ENCODE peak calls at places on chromosomes 1 and 21, in eight cellular contexts. One of them, this sample, is unnamed.
A peak's percentile ranks its signal among the peaks of the same experiment; 100 is the strongest.

GRCh38 chr1:104718752-104719151 is 969.1 kb downstream of the AMY1C start:
- DNase-seq in kidney epithelial cell: no peak
- DNase-seq in colonic mucosa: no peak
- DNase-seq in GM23338: no peak
- DNase-seq in cardiac fibroblast: no peak
- DNase-seq in hepatocyte: no peak
- DNase-seq in AG04450: no peak
- DNase-seq in choroid plexus epithelial cell: no peak
- DNase-seq in this sample: no peak

GRCh38 chr1:35603468-35603867 is 30.4 kb downstream of the TFAP2E start:
- DNase-seq in kidney epithelial cell: no peak
- DNase-seq in colonic mucosa: no peak
- DNase-seq in GM23338: no peak
- DNase-seq in cardiac fibroblast: no peak
- DNase-seq in hepatocyte: no peak
- DNase-seq in AG04450: no peak
- DNase-seq in choroid plexus epithelial cell: peak; percentile 13
- DNase-seq in this sample: no peak

GRCh38 chr1:18926315-18927081 is 24.1 kb upstream of the ALDH4A1 start:
- DNase-seq in kidney epithelial cell: peak; percentile 94
- DNase-seq in colonic mucosa: peak; percentile 57
- DNase-seq in GM23338: no peak
- DNase-seq in cardiac fibroblast: peak; percentile 98
- DNase-seq in hepatocyte: peak; percentile 74
- DNase-seq in AG04450: peak; percentile 71
- DNase-seq in choroid plexus epithelial cell: peak; percentile 79
- DNase-seq in this sample: no peak

GRCh38 chr1:161052899-161053298 is 7.1 kb upstream of the USF1 start:
- DNase-seq in kidney epithelial cell: no peak
- DNase-seq in colonic mucosa: no peak
- DNase-seq in GM23338: no peak
- DNase-seq in cardiac fibroblast: no peak
- DNase-seq in hepatocyte: no peak
- DNase-seq in AG04450: no peak
- DNase-seq in choroid plexus epithelial cell: peak; percentile 15
- DNase-seq in this sample: no peak

GRCh38 chr1:43366179-43366578 is 1.6 kb downstream of the ELOVL1 start:
- DNase-seq in kidney epithelial cell: no peak
- DNase-seq in colonic mucosa: peak; percentile 94
- DNase-seq in GM23338: peak; percentile 67
- DNase-seq in cardiac fibroblast: no peak
- DNase-seq in hepatocyte: peak; percentile 84
- DNase-seq in AG04450: no peak
- DNase-seq in choroid plexus epithelial cell: no peak
- DNase-seq in this sample: peak; percentile 80

GRCh38 chr1:11498956-11499824 is 20.2 kb downstream of the DISP3 start:
- DNase-seq in kidney epithelial cell: no peak
- DNase-seq in colonic mucosa: no peak
- DNase-seq in GM23338: peak; percentile 71
- DNase-seq in cardiac fibroblast: no peak
- DNase-seq in hepatocyte: no peak
- DNase-seq in AG04450: no peak
- DNase-seq in choroid plexus epithelial cell: no peak
- DNase-seq in this sample: no peak

GRCh38 chr1:213675043-213675442 is 312.7 kb upstream of the PROX1 start:
- DNase-seq in kidney epithelial cell: no peak
- DNase-seq in colonic mucosa: no peak
- DNase-seq in GM23338: no peak
- DNase-seq in cardiac fibroblast: no peak
- DNase-seq in hepatocyte: peak; percentile 21
- DNase-seq in AG04450: no peak
- DNase-seq in choroid plexus epithelial cell: no peak
- DNase-seq in this sample: no peak

GRCh38 chr1:172478485-172478884 is 34.6 kb upstream of the PIGC start:
- DNase-seq in kidney epithelial cell: no peak
- DNase-seq in colonic mucosa: no peak
- DNase-seq in GM23338: no peak
- DNase-seq in cardiac fibroblast: no peak
- DNase-seq in hepatocyte: no peak
- DNase-seq in AG04450: no peak
- DNase-seq in choroid plexus epithelial cell: no peak
- DNase-seq in this sample: no peak

GRCh38 chr1:98048234-98048633 is 127.4 kb upstream of the DPYD start:
- DNase-seq in kidney epithelial cell: no peak
- DNase-seq in colonic mucosa: peak; percentile 69
- DNase-seq in GM23338: peak; percentile 90
- DNase-seq in cardiac fibroblast: peak; percentile 90
- DNase-seq in hepatocyte: peak; percentile 89
- DNase-seq in AG04450: peak; percentile 85
- DNase-seq in choroid plexus epithelial cell: peak; percentile 94
- DNase-seq in this sample: peak; percentile 96

GRCh38 chr1:27234054-27234882 is at the start of gene WDTC1:
- DNase-seq in kidney epithelial cell: peak; percentile 82
- DNase-seq in colonic mucosa: peak; percentile 97
- DNase-seq in GM23338: peak; percentile 98
- DNase-seq in cardiac fibroblast: peak; percentile 97
- DNase-seq in hepatocyte: peak; percentile 99
- DNase-seq in AG04450: peak; percentile 92
- DNase-seq in choroid plexus epithelial cell: peak; percentile 98
- DNase-seq in this sample: peak; percentile 98
- TF ChIP-seq CTCF in kidney epithelial cell: no peak
- TF ChIP-seq CTCF in colonic mucosa: no peak
- TF ChIP-seq CTCF in GM23338: no peak
- TF ChIP-seq CTCF in cardiac fibroblast: no peak
- TF ChIP-seq CTCF in hepatocyte: no peak
- TF ChIP-seq CTCF in AG04450: no peak
- TF ChIP-seq CTCF in choroid plexus epithelial cell: no peak
- TF ChIP-seq CTCF in this sample: no peak

DNA sequence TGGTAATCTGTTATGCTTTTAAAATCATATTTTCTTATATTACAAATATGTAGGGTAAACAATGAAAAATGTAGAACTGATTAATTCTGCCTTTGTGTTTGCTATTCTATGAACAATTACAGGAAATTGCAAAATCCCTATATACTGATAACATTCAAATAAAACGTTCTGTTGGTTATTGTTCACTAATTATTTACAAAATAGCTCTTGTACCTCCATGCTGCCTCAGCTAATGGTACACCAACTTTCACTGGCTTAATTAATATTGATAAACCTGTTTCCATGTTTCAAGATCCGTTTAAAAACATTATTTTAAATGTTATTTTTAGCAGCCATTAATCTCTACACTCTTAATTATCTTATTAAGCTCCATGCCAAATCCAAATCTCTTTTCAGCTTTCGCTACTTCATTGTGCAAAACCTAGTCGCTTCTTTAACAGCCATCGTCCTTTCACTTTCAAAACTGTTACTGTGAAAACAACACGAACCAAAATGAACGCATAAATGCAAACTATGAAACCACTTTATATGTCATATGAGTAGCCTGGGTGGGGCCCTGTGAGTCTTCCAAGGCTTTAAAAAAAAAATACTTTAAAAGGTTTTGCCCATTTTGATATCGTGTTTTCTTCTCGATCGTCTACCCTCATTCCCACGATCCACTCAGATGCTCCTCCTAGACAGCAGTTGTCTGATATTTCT is 807.0 kb downstream of the USP25 start:
- DNase-seq in kidney epithelial cell: no peak
- DNase-seq in colonic mucosa: no peak
- DNase-seq in GM23338: no peak
- DNase-seq in cardiac fibroblast: peak; percentile 68
- DNase-seq in hepatocyte: no peak
- DNase-seq in AG04450: no peak
- DNase-seq in choroid plexus epithelial cell: peak; percentile 49
- DNase-seq in this sample: no peak
- H3K4me3 ChIP-seq in kidney epithelial cell: no peak overlapping the region
- H3K4me3 ChIP-seq in colonic mucosa: no peak overlapping the region
- H3K4me3 ChIP-seq in GM23338: no peak overlapping the region
- H3K4me3 ChIP-seq in cardiac fibroblast: peak overlapping the region; percentile 35
- H3K4me3 ChIP-seq in hepatocyte: no peak overlapping the region
- H3K4me3 ChIP-seq in AG04450: peak overlapping the region; percentile 64
- H3K4me3 ChIP-seq in choroid plexus epithelial cell: peak overlapping the region; percentile 36
- H3K4me3 ChIP-seq in this sample: no peak overlapping the region

GRCh38 chr1:63935553-63935952 is 161.7 kb downstream of the ROR1 start:
- DNase-seq in kidney epithelial cell: no peak
- DNase-seq in colonic mucosa: no peak
- DNase-seq in GM23338: no peak
- DNase-seq in cardiac fibroblast: no peak
- DNase-seq in hepatocyte: no peak
- DNase-seq in AG04450: no peak
- DNase-seq in choroid plexus epithelial cell: no peak
- DNase-seq in this sample: no peak

GRCh38 chr1:63937623-63938022 is 163.8 kb downstream of the ROR1 start:
- DNase-seq in kidney epithelial cell: no peak
- DNase-seq in colonic mucosa: no peak
- DNase-seq in GM23338: no peak
- DNase-seq in cardiac fibroblast: no peak
- DNase-seq in hepatocyte: no peak
- DNase-seq in AG04450: no peak
- DNase-seq in choroid plexus epithelial cell: no peak
- DNase-seq in this sample: no peak

GRCh38 chr1:63931468-63931867 is 157.7 kb downstream of the ROR1 start:
- DNase-seq in kidney epithelial cell: no peak
- DNase-seq in colonic mucosa: no peak
- DNase-seq in GM23338: no peak
- DNase-seq in cardiac fibroblast: peak; percentile 73
- DNase-seq in hepatocyte: no peak
- DNase-seq in AG04450: no peak
- DNase-seq in choroid plexus epithelial cell: peak; percentile 56
- DNase-seq in this sample: no peak

GRCh38 chr1:63936276-63936675 is 162.5 kb downstream of the ROR1 start:
- DNase-seq in kidney epithelial cell: no peak
- DNase-seq in colonic mucosa: no peak
- DNase-seq in GM23338: no peak
- DNase-seq in cardiac fibroblast: no peak
- DNase-seq in hepatocyte: no peak
- DNase-seq in AG04450: no peak
- DNase-seq in choroid plexus epithelial cell: no peak
- DNase-seq in this sample: no peak

DNA sequence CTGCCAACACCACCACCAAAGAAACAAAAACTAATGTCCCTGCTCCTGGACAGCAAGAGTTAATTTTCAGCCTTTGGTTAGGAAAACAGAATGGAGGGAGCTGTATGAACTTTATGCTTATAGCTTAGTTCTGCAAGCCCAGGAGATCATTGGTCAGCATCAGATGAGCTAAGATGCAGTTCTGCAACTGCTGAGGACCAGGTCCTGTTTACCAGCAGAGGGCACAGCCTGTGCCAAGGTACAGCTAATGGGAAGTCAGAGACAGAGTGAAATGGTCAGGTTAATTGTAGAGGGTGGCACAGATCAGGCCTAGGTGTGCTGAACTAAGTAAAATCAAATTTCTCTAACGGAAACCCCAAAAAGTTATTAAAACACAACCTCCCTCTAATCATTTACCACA is 161.3 kb downstream of the ROR1 start:
- DNase-seq in kidney epithelial cell: no peak
- DNase-seq in colonic mucosa: no peak
- DNase-seq in GM23338: no peak
- DNase-seq in cardiac fibroblast: peak; percentile 29
- DNase-seq in hepatocyte: peak; percentile 22
- DNase-seq in AG04450: no peak
- DNase-seq in choroid plexus epithelial cell: peak; percentile 38
- DNase-seq in this sample: no peak
- TF ChIP-seq CTCF in kidney epithelial cell: peak; percentile 66
- TF ChIP-seq CTCF in colonic mucosa: no peak
- TF ChIP-seq CTCF in GM23338: peak; percentile 41
- TF ChIP-seq CTCF in cardiac fibroblast: peak; percentile 35
- TF ChIP-seq CTCF in hepatocyte: peak; percentile 25
- TF ChIP-seq CTCF in AG04450: peak; percentile 19
- TF ChIP-seq CTCF in choroid plexus epithelial cell: peak; percentile 52
- TF ChIP-seq CTCF in this sample: peak; percentile 48

GRCh38 chr1:59172693-59173092 is 124.2 kb upstream of the FGGY start:
- DNase-seq in kidney epithelial cell: no peak
- DNase-seq in colonic mucosa: no peak
- DNase-seq in GM23338: no peak
- DNase-seq in cardiac fibroblast: no peak
- DNase-seq in hepatocyte: no peak
- DNase-seq in AG04450: no peak
- DNase-seq in choroid plexus epithelial cell: no peak
- DNase-seq in this sample: no peak
- H3K4me3 ChIP-seq in kidney epithelial cell: no peak overlapping the region
- H3K4me3 ChIP-seq in colonic mucosa: no peak overlapping the region
- H3K4me3 ChIP-seq in GM23338: no peak overlapping the region
- H3K4me3 ChIP-seq in cardiac fibroblast: no peak overlapping the region
- H3K4me3 ChIP-seq in hepatocyte: no peak overlapping the region
- H3K4me3 ChIP-seq in AG04450: no peak overlapping the region
- H3K4me3 ChIP-seq in choroid plexus epithelial cell: no peak overlapping the region
- H3K4me3 ChIP-seq in this sample: no peak overlapping the region

DNA sequence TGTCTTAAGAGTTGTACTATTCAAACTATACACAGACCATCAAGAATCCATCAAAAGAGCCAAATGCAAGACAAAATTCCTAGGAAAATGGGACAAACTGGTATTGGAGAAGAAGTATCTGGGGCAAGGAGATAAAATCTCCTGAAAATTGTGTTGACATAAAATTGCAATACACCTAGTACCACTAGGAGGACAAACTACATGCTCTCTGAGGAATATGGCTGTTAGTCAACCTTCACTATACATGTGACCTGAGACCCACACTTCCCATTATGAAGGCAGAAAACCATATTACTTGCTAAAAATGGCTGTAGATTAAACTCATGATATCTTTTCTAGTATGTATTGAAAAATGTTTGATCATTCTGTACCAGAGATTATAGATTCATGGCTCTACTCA is 30.0 kb downstream of the IRF2BP2 start:
- DNase-seq in kidney epithelial cell: no peak
- DNase-seq in colonic mucosa: no peak
- DNase-seq in GM23338: no peak
- DNase-seq in cardiac fibroblast: peak; percentile 33
- DNase-seq in hepatocyte: no peak
- DNase-seq in AG04450: no peak
- DNase-seq in choroid plexus epithelial cell: peak; percentile 54
- DNase-seq in this sample: no peak
- TF ChIP-seq CTCF in kidney epithelial cell: peak; percentile 25
- TF ChIP-seq CTCF in colonic mucosa: no peak
- TF ChIP-seq CTCF in GM23338: no peak
- TF ChIP-seq CTCF in cardiac fibroblast: peak; percentile 42
- TF ChIP-seq CTCF in hepatocyte: peak; percentile 6
- TF ChIP-seq CTCF in AG04450: peak; percentile 25
- TF ChIP-seq CTCF in choroid plexus epithelial cell: peak; percentile 45
- TF ChIP-seq CTCF in this sample: peak; percentile 63

GRCh38 chr21:42389449-42389835 is 6.4 kb downstream of the TMPRSS3 start:
- DNase-seq in kidney epithelial cell: no peak
- DNase-seq in colonic mucosa: peak; percentile 66
- DNase-seq in GM23338: peak; percentile 41
- DNase-seq in cardiac fibroblast: no peak
- DNase-seq in hepatocyte: peak; percentile 64
- DNase-seq in AG04450: no peak
- DNase-seq in choroid plexus epithelial cell: no peak
- DNase-seq in this sample: no peak
- H3K4me3 ChIP-seq in kidney epithelial cell: no peak overlapping the region
- H3K4me3 ChIP-seq in colonic mucosa: no peak overlapping the region
- H3K4me3 ChIP-seq in GM23338: no peak overlapping the region
- H3K4me3 ChIP-seq in cardiac fibroblast: no peak overlapping the region
- H3K4me3 ChIP-seq in hepatocyte: no peak overlapping the region
- H3K4me3 ChIP-seq in AG04450: no peak overlapping the region
- H3K4me3 ChIP-seq in choroid plexus epithelial cell: no peak overlapping the region
- H3K4me3 ChIP-seq in this sample: no peak overlapping the region

DNA sequence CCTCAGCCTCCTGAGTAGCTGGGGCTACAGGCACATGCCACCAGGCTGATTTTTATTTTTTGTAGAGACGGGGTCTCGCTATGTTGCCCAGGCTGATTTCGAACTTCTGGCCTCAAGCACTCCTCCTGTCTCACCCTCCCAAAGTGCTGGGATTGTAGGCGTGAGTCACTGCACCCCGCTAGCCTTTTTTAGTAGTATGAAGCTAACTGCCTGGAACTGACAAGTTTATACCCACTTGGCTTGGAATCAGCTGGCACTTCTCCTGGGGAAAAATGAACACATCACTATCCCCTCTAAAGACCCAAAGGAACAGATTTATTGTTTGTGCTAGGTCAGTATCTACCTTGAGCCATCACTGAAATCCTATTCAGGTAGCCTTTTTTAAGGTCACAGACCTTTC is 19.0 kb downstream of the TMEM63A start:
- DNase-seq in kidney epithelial cell: no peak
- DNase-seq in colonic mucosa: no peak
- DNase-seq in GM23338: no peak
- DNase-seq in cardiac fibroblast: no peak
- DNase-seq in hepatocyte: no peak
- DNase-seq in AG04450: no peak
- DNase-seq in choroid plexus epithelial cell: no peak
- DNase-seq in this sample: no peak
- TF ChIP-seq CTCF in kidney epithelial cell: no peak
- TF ChIP-seq CTCF in colonic mucosa: no peak
- TF ChIP-seq CTCF in GM23338: no peak
- TF ChIP-seq CTCF in cardiac fibroblast: no peak
- TF ChIP-seq CTCF in hepatocyte: no peak
- TF ChIP-seq CTCF in AG04450: no peak
- TF ChIP-seq CTCF in choroid plexus epithelial cell: no peak
- TF ChIP-seq CTCF in this sample: no peak